ENCODE peak calls at places on chromosome 15, in five cellular contexts. H is K562, G is endothelial cell of umbilical vein, B is A549, U is HepG2. I is an unnamed sample.

GRCh38 chr15:83654379-83655236 is 685 bp downstream of the ADAMTSL3 start:
- DNase-seq in H (peak), G (no peak), B (no peak), U (no peak), I (no peak)

GRCh38 chr15:62572797-62573196 is 407.7 kb upstream of the C2CD4B start:
- DNase-seq in H (no peak), G (no peak), B (no peak), U (peak), I (no peak)

GRCh38 chr15:76393614-76394013 is 57.0 kb downstream of the ISL2 start:
- DNase-seq in H (no peak), G (peak), B (no peak), U (no peak), I (no peak)

GRCh38 chr15:68014219-68014618 is 39.9 kb upstream of the PIAS1 start:
- DNase-seq in H (no peak), G (no peak), B (no peak), U (no peak), I (no peak)

GRCh38 chr15:84840741-84841429 is 23.7 kb downstream of the ALPK3 start:
- DNase-seq in H (no peak), G (peak), B (peak), U (peak), I (peak)

GRCh38 chr15:39581501-39582285 is 814 bp downstream of the THBS1 start:
- DNase-seq in H (no peak), G (peak), B (peak), U (peak), I (peak)

GRCh38 chr15:66908503-66909095 is 156.8 kb upstream of the SMAD3 start:
- DNase-seq in H (no peak), G (no peak), B (no peak), U (no peak), I (peak)

GRCh38 chr15:46304320-46304719 is 669.5 kb downstream of the SQOR start:
- DNase-seq in H (peak), G (peak), B (peak), U (peak), I (peak)

GRCh38 chr15:36632196-36632595 is 52.8 kb downstream of the CDIN1 start:
- DNase-seq in H (no peak), G (no peak), B (peak), U (no peak), I (peak)

GRCh38 chr15:71800835-71801745 is 9.3 kb upstream of the NR2E3 start:
- DNase-seq in H (peak), G (peak), B (peak), U (peak), I (peak)

GRCh38 chr15:90808517-90808939 is 59.9 kb upstream of the FURIN start:
- DNase-seq in H (no peak), G (no peak), B (no peak), U (no peak), I (no peak)

GRCh38 chr15:81080946-81081345 is 53.1 kb upstream of the CFAP161 start:
- DNase-seq in H (no peak), G (no peak), B (no peak), U (no peak), I (no peak)

GRCh38 chr15:62474021-62474770 is 309.1 kb upstream of the C2CD4B start:
- DNase-seq in H (no peak), G (no peak), B (no peak), U (no peak), I (no peak)

GRCh38 chr15:68310178-68310810 is 32.7 kb downstream of the FEM1B start:
- DNase-seq in H (no peak), G (no peak), B (no peak), U (no peak), I (no peak)

GRCh38 chr15:65583701-65584100 is 27.2 kb downstream of the INTS14 start:
- DNase-seq in H (no peak), G (peak), B (no peak), U (peak), I (peak)

GRCh38 chr15:78061963-78062427 is 15.5 kb downstream of the TBC1D2B start:
- DNase-seq in H (no peak), G (peak), B (no peak), U (no peak), I (peak)

GRCh38 chr15:84570164-84570692 is 30.6 kb upstream of the ZSCAN2 start:
- DNase-seq in H (peak), G (no peak), B (peak), U (no peak), I (peak)

GRCh38 chr15:90957105-90957790 is 2.6 kb downstream of the RCCD1 start:
- DNase-seq in H (no peak), G (peak), B (no peak), U (no peak), I (no peak)

GRCh38 chr15:56758770-56759449 is 25.6 kb upstream of the ZNF280D start:
- DNase-seq in H (no peak), G (no peak), B (peak), U (no peak), I (no peak)

GRCh38 chr15:39054128-39054732 is 489.6 kb upstream of the RASGRP1 start:
- DNase-seq in H (no peak), G (no peak), B (no peak), U (no peak), I (no peak)

GRCh38 chr15:59847925-59848415 is 156.1 kb upstream of the FOXB1 start:
- DNase-seq in H (no peak), G (no peak), B (no peak), U (no peak), I (no peak)

GRCh38 chr15:96356494-96357455 is 26.3 kb downstream of the NR2F2 start:
- DNase-seq in H (peak), G (peak), B (peak), U (peak), I (peak)

GRCh38 chr15:64877435-64877834 is 34.3 kb upstream of the ANKDD1A start:
- DNase-seq in H (no peak), G (peak), B (no peak), U (no peak), I (peak)

GRCh38 chr15:64356443-64357040 is 569 bp upstream of the CSNK1G1 start:
- DNase-seq in H (no peak), G (no peak), B (peak), U (peak), I (no peak)

GRCh38 chr15:76134537-76134936 is 74.8 kb downstream of the TMEM266 start:
- DNase-seq in H (no peak), G (no peak), B (no peak), U (no peak), I (no peak)

GRCh38 chr15:66100761-66101160 is 152.8 kb downstream of the MEGF11 start:
- DNase-seq in H (no peak), G (no peak), B (no peak), U (no peak), I (no peak)

GRCh38 chr15:81174759-81175327 is 21.8 kb upstream of the IL16 start:
- DNase-seq in H (peak), G (no peak), B (no peak), U (no peak), I (no peak)

GRCh38 chr15:97904196-97904572 is 56.3 kb upstream of the ARRDC4 start:
- DNase-seq in H (peak), G (peak), B (peak), U (peak), I (peak)

GRCh38 chr15:69305204-69305931 is 6.7 kb downstream of the PAQR5 start:
- DNase-seq in H (peak), G (peak), B (peak), U (peak), I (peak)

GRCh38 chr15:69744421-69745162 is 292.0 kb downstream of the RPLP1 start:
- DNase-seq in H (no peak), G (no peak), B (no peak), U (no peak), I (no peak)

GRCh38 chr15:25565470-25566264 is 126.8 kb upstream of the UBE3A start:
- DNase-seq in H (no peak), G (no peak), B (no peak), U (no peak), I (no peak)

GRCh38 chr15:51864408-51865056 is 35.1 kb downstream of the TMOD3 start:
- DNase-seq in H (no peak), G (no peak), B (no peak), U (no peak), I (no peak)

GRCh38 chr15:87634361-87634760 is 622.2 kb downstream of the NTRK3 start:
- DNase-seq in H (no peak), G (no peak), B (no peak), U (no peak), I (no peak)

DNA sequence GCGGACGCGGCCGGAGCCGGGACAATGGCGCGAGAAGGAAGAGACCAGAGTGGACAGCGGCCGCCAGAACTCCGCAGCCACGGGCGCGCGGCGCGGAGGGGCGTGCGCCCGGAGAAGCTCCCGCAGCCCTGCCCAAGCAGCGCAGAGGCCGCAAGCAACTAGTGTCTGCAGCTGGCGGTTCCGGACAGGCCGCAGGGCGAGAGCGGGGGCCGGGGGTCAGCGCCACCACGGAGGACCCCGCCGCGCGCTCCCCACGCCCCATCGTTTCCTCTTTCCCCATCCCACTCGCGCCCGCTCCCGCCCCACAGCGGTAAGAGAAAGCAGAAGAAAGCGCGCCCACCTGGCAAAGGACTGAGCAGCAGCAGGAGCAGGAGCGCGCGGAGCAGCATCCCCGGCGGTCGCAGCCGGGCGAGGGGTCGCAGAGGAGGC is 440 bp downstream of the PRTG start:
- DNase-seq in H (no peak), G (peak), B (peak), U (no peak), I (peak)
- TF ChIP-seq CTCF in H (no peak), G (no peak), B (no peak), U (no peak), I (no peak)

GRCh38 chr15:47674576-47675232 is 42.6 kb upstream of the SEMA6D start:
- DNase-seq in H (no peak), G (no peak), B (no peak), U (no peak), I (no peak)
- TF ChIP-seq MAX in H (no peak), G (no peak), B (no peak), U (no peak), I (no peak)

DNA sequence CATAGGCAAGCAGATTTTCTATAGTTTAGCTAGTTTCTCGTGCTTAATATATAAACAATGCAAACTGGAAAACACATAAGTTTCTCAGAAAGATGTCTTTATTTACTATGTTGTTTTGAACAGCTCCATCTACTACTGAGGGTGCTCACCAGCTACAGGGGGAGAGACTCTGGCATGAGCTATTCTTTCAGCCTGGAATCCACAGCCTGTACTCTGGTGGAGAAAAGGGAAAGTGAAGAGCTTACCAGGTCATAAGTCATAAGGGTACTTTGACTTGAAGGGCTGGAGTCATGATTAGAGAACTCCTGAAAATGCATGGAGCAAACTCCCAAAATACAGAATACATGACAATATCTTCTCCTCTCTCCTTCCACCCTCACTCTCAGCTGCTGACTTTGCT is 4.4 kb upstream of the AVEN start:
- DNase-seq in H (no peak), G (no peak), B (no peak), U (no peak), I (peak)
- TF ChIP-seq MYC in H (no peak), G (no peak), B (no peak), U (no peak), I (no peak)

GRCh38 chr15:88905576-88905975 is 7.6 kb downstream of the MFGE8 start:
- DNase-seq in H (no peak), G (no peak), B (no peak), U (no peak), I (no peak)
- TF ChIP-seq CTCF in H (no peak), G (no peak), B (no peak), U (no peak), I (no peak)

DNA sequence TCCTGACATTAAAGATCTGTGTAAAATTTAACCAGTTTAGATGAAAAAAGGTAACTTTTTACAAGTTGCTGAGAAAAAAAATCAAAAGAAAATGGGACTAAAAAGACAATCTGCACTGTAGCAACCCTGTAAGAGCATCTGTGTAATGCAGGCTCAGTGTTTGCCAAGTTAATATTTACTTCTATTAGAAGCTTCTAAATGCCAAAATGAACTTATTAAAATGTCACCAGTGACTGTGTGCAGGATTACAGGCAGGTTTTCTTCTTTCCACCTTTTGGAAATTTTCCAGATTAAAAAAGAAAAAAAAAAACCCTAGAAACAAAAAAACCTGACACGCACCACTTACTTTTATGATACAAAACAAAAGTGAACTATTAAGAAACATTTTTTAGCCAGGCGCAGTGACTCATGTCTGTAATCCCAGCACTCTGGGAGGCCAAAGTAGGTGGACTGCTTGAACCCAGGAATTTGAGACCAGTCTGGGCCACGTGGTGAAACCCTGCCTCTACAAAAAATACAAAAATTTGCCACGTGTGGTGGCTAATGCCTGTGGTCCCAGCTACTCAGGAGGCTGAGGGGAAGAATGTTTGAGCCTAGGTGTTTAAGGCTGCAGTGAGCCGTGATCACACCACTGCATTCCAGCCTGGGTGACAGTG is 87.2 kb downstream of the TJP1 start:
- DNase-seq in H (no peak), G (no peak), B (peak), U (peak), I (no peak)
- TF ChIP-seq MAX in H (no peak), G (no peak), B (peak), U (no peak), I (no peak)

DNA sequence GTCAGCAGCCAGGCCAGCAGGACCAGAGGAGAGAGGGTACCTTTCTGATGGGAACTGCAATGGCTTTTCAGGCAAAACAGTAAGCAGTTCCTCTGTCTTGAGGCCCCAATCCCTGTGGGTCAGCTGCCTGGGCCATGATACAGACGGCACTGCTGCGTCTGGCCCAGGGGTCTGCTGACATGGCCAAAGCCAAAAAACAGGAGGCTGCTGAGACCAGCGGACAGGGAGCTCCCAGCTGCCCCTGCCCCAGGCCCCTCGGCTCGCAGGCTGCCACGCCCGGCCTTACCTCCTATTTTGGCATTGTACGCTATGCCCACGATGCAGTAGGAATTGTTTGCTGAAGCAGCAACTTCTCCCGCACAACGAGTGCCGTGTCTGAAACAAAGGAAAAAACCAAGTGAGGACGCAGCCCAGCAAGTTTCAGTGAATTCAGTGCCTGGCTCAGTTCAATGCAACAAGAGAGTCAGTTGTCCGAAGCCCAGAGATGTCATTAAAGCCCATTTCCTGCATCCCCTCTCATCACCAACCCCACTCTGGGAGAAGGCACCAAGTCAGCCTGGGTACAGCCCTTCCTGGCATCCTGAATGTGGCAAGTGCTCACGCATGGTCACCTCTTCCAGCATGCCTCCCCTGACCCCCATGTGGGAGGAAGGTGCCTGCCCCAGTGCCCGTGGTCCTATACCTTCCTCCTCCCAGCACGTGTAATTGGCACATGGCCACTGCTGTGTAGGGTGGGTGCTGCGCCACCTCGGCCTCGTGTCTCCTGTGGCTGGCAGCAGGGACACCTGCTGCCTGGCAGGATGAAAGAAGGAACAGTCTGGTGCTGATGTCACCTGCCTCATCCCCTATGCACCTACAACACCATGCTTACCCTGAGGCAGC is 61.7 kb downstream of the PCSK6 start:
- DNase-seq in H (no peak), G (no peak), B (no peak), U (no peak), I (no peak)
- TF ChIP-seq MYC in H (no peak), G (no peak), B (no peak), U (no peak), I (no peak)

GRCh38 chr15:99105516-99106341 is 849 bp downstream of the SYNM start:
- DNase-seq in H (no peak), G (peak), B (peak), U (no peak), I (peak)
- TF ChIP-seq CTCF in H (no peak), G (peak), B (peak), U (peak), I (no peak)

GRCh38 chr15:35439291-35439690 is 106.7 kb downstream of the DPH6 start:
- DNase-seq in H (no peak), G (no peak), B (no peak), U (no peak), I (no peak)
- TF ChIP-seq MAX in H (no peak), G (no peak), B (no peak), U (no peak), I (no peak)